ENCODE peak calls at places on chromosome 20, in six cellular contexts. One of them, this sample, is unnamed.

GRCh38 chr20:21554985-21555384 is 41.1 kb upstream of the NKX2-2 start:
- DNase-seq in mammary epithelial cell: no peak
- DNase-seq in left ventricle myocardium inferior: no peak
- DNase-seq in pancreas: no peak
- DNase-seq in esophagus muscularis mucosa: no peak
- DNase-seq in PC-3: no peak
- DNase-seq in this sample: no peak

GRCh38 chr20:34403908-34404307 is 40.8 kb downstream of the ITCH start:
- DNase-seq in mammary epithelial cell: no peak
- DNase-seq in left ventricle myocardium inferior: no peak
- DNase-seq in pancreas: no peak
- DNase-seq in esophagus muscularis mucosa: no peak
- DNase-seq in PC-3: no peak
- DNase-seq in this sample: no peak

GRCh38 chr20:17992847-17993508 is 24.2 kb downstream of the MGME1 start:
- DNase-seq in mammary epithelial cell: no peak
- DNase-seq in left ventricle myocardium inferior: no peak
- DNase-seq in pancreas: no peak
- DNase-seq in esophagus muscularis mucosa: no peak
- DNase-seq in PC-3: peak; percentile 73
- DNase-seq in this sample: no peak

GRCh38 chr20:63692436-63693078 is 3.9 kb upstream of the TNFRSF6B start:
- DNase-seq in mammary epithelial cell: no peak
- DNase-seq in left ventricle myocardium inferior: no peak
- DNase-seq in pancreas: peak; percentile 76
- DNase-seq in esophagus muscularis mucosa: no peak
- DNase-seq in PC-3: peak; percentile 32
- DNase-seq in this sample: peak; percentile 76

GRCh38 chr20:44028868-44029847 is 114.5 kb downstream of the TOX2 start:
- DNase-seq in mammary epithelial cell: no peak
- DNase-seq in left ventricle myocardium inferior: no peak
- DNase-seq in pancreas: no peak
- DNase-seq in esophagus muscularis mucosa: no peak
- DNase-seq in PC-3: no peak
- DNase-seq in this sample: no peak

GRCh38 chr20:11902264-11902663 is 15.4 kb upstream of the BTBD3 start:
- DNase-seq in mammary epithelial cell: peak; percentile 66
- DNase-seq in left ventricle myocardium inferior: no peak
- DNase-seq in pancreas: no peak
- DNase-seq in esophagus muscularis mucosa: no peak
- DNase-seq in PC-3: peak; percentile 77
- DNase-seq in this sample: no peak

GRCh38 chr20:2178328-2179232 is 77.0 kb downstream of the STK35 start:
- DNase-seq in mammary epithelial cell: no peak
- DNase-seq in left ventricle myocardium inferior: no peak
- DNase-seq in pancreas: no peak
- DNase-seq in esophagus muscularis mucosa: no peak
- DNase-seq in PC-3: no peak
- DNase-seq in this sample: no peak

GRCh38 chr20:33684533-33685327 is 1.5 kb downstream of the E2F1 start:
- DNase-seq in mammary epithelial cell: no peak
- DNase-seq in left ventricle myocardium inferior: no peak
- DNase-seq in pancreas: no peak
- DNase-seq in esophagus muscularis mucosa: no peak
- DNase-seq in PC-3: no peak
- DNase-seq in this sample: no peak

GRCh38 chr20:64051532-64052325 is 2.3 kb upstream of the SOX18 start:
- DNase-seq in mammary epithelial cell: no peak
- DNase-seq in left ventricle myocardium inferior: peak; percentile 77
- DNase-seq in pancreas: no peak
- DNase-seq in esophagus muscularis mucosa: no peak
- DNase-seq in PC-3: no peak
- DNase-seq in this sample: no peak

GRCh38 chr20:10309326-10309725 is 90.7 kb downstream of the SNAP25 start:
- DNase-seq in mammary epithelial cell: peak; percentile 83
- DNase-seq in left ventricle myocardium inferior: no peak
- DNase-seq in pancreas: no peak
- DNase-seq in esophagus muscularis mucosa: no peak
- DNase-seq in PC-3: peak; percentile 96
- DNase-seq in this sample: no peak

GRCh38 chr20:36153754-36154695 is 515 bp upstream of the EPB41L1 start:
- DNase-seq in mammary epithelial cell: peak; percentile 51
- DNase-seq in left ventricle myocardium inferior: peak; percentile 93
- DNase-seq in pancreas: peak; percentile 94
- DNase-seq in esophagus muscularis mucosa: no peak
- DNase-seq in PC-3: peak; percentile 75
- DNase-seq in this sample: peak; percentile 96

GRCh38 chr20:22080985-22081384 is 375.5 kb downstream of the PAX1 start:
- DNase-seq in mammary epithelial cell: no peak
- DNase-seq in left ventricle myocardium inferior: no peak
- DNase-seq in pancreas: no peak
- DNase-seq in esophagus muscularis mucosa: no peak
- DNase-seq in PC-3: peak; percentile 67
- DNase-seq in this sample: no peak

GRCh38 chr20:36314734-36315544 is 8.8 kb downstream of the DLGAP4 start:
- DNase-seq in mammary epithelial cell: no peak
- DNase-seq in left ventricle myocardium inferior: no peak
- DNase-seq in pancreas: no peak
- DNase-seq in esophagus muscularis mucosa: no peak
- DNase-seq in PC-3: no peak
- DNase-seq in this sample: peak; percentile 41

GRCh38 chr20:15498926-15499325 is 1074.3 kb downstream of the KIF16B start:
- DNase-seq in mammary epithelial cell: no peak
- DNase-seq in left ventricle myocardium inferior: no peak
- DNase-seq in pancreas: no peak
- DNase-seq in esophagus muscularis mucosa: no peak
- DNase-seq in PC-3: no peak
- DNase-seq in this sample: no peak

GRCh38 chr20:63943007-63943807 is 13.0 kb downstream of the UCKL1 start:
- DNase-seq in mammary epithelial cell: no peak
- DNase-seq in left ventricle myocardium inferior: no peak
- DNase-seq in pancreas: peak; percentile 82
- DNase-seq in esophagus muscularis mucosa: no peak
- DNase-seq in PC-3: no peak
- DNase-seq in this sample: no peak

GRCh38 chr20:32907886-32908285 is 49.2 kb downstream of the EFCAB8 start:
- DNase-seq in mammary epithelial cell: no peak
- DNase-seq in left ventricle myocardium inferior: peak; percentile 26
- DNase-seq in pancreas: no peak
- DNase-seq in esophagus muscularis mucosa: no peak
- DNase-seq in PC-3: no peak
- DNase-seq in this sample: no peak

GRCh38 chr20:62265365-62265764 is 27.0 kb downstream of the OSBPL2 start:
- DNase-seq in mammary epithelial cell: no peak
- DNase-seq in left ventricle myocardium inferior: no peak
- DNase-seq in pancreas: no peak
- DNase-seq in esophagus muscularis mucosa: no peak
- DNase-seq in PC-3: no peak
- DNase-seq in this sample: no peak

GRCh38 chr20:19860742-19861141 is 102.7 kb downstream of the RIN2 start:
- DNase-seq in mammary epithelial cell: no peak
- DNase-seq in left ventricle myocardium inferior: no peak
- DNase-seq in pancreas: no peak
- DNase-seq in esophagus muscularis mucosa: no peak
- DNase-seq in PC-3: no peak
- DNase-seq in this sample: no peak

GRCh38 chr20:10788055-10788454 is 114.3 kb upstream of the JAG1 start:
- DNase-seq in mammary epithelial cell: no peak
- DNase-seq in left ventricle myocardium inferior: no peak
- DNase-seq in pancreas: no peak
- DNase-seq in esophagus muscularis mucosa: peak; percentile 21
- DNase-seq in PC-3: no peak
- DNase-seq in this sample: no peak

GRCh38 chr20:17967595-17968365 is 814 bp downstream of the SNX5 start:
- DNase-seq in mammary epithelial cell: peak; percentile 28
- DNase-seq in left ventricle myocardium inferior: no peak
- DNase-seq in pancreas: no peak
- DNase-seq in esophagus muscularis mucosa: no peak
- DNase-seq in PC-3: peak; percentile 49
- DNase-seq in this sample: no peak

GRCh38 chr20:45322952-45323383 is 14.9 kb upstream of the MATN4 start:
- DNase-seq in mammary epithelial cell: peak; percentile 51
- DNase-seq in left ventricle myocardium inferior: peak; percentile 44
- DNase-seq in pancreas: no peak
- DNase-seq in esophagus muscularis mucosa: no peak
- DNase-seq in PC-3: peak; percentile 70
- DNase-seq in this sample: peak; percentile 83

GRCh38 chr20:10020937-10021336 is 13.8 kb upstream of the ANKEF1 start:
- DNase-seq in mammary epithelial cell: no peak
- DNase-seq in left ventricle myocardium inferior: no peak
- DNase-seq in pancreas: no peak
- DNase-seq in esophagus muscularis mucosa: no peak
- DNase-seq in PC-3: no peak
- DNase-seq in this sample: no peak

GRCh38 chr20:3647418-3647817 is 15.8 kb downstream of the GFRA4 start:
- DNase-seq in mammary epithelial cell: no peak
- DNase-seq in left ventricle myocardium inferior: no peak
- DNase-seq in pancreas: no peak
- DNase-seq in esophagus muscularis mucosa: no peak
- DNase-seq in PC-3: no peak
- DNase-seq in this sample: no peak

GRCh38 chr20:32457476-32457986 is 99.4 kb downstream of the ASXL1 start:
- DNase-seq in mammary epithelial cell: peak; percentile 46
- DNase-seq in left ventricle myocardium inferior: peak; percentile 62
- DNase-seq in pancreas: peak; percentile 91
- DNase-seq in esophagus muscularis mucosa: no peak
- DNase-seq in PC-3: peak; percentile 68
- DNase-seq in this sample: peak; percentile 76

GRCh38 chr20:11448554-11448953 is 469.1 kb upstream of the BTBD3 start:
- DNase-seq in mammary epithelial cell: no peak
- DNase-seq in left ventricle myocardium inferior: no peak
- DNase-seq in pancreas: no peak
- DNase-seq in esophagus muscularis mucosa: no peak
- DNase-seq in PC-3: no peak
- DNase-seq in this sample: no peak

GRCh38 chr20:20034486-20034885 is 17.3 kb downstream of the NAA20 start:
- DNase-seq in mammary epithelial cell: no peak
- DNase-seq in left ventricle myocardium inferior: no peak
- DNase-seq in pancreas: no peak
- DNase-seq in esophagus muscularis mucosa: no peak
- DNase-seq in PC-3: no peak
- DNase-seq in this sample: no peak

DNA sequence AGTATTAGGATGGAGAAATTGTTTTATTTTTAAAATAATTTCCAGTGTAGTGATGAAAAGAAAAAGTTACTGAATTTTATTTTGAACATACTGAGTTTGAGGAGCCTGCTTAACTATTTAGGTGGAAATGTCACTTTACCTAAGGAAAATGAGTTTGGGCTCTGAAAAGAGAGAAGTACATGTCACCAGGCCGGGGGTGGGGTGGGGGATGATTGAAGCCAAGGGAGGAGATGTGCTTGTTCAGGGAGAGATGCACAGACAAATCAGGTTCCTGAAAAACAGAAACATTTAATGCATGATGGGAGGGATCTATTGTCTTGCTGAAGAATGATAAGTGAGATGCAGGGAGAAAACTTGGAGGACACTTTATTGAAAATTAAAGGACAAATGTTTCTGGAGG is 71.3 kb downstream of the PLCB1 start:
- DNase-seq in mammary epithelial cell: no peak
- DNase-seq in left ventricle myocardium inferior: no peak
- DNase-seq in pancreas: no peak
- DNase-seq in esophagus muscularis mucosa: no peak
- DNase-seq in PC-3: no peak
- DNase-seq in this sample: no peak
- H3K4me1 ChIP-seq in mammary epithelial cell: no peaks in the 10 kb centered on the region
- H3K4me1 ChIP-seq in left ventricle myocardium inferior: peaks cover 5% of the 10 kb centered on the region
- H3K4me1 ChIP-seq in pancreas: no peaks in the 10 kb centered on the region
- H3K4me1 ChIP-seq in esophagus muscularis mucosa: no peaks in the 10 kb centered on the region
- H3K4me1 ChIP-seq in PC-3: peaks cover 13% of the 10 kb centered on the region
- H3K4me1 ChIP-seq in this sample: no peaks in the 10 kb centered on the region

DNA sequence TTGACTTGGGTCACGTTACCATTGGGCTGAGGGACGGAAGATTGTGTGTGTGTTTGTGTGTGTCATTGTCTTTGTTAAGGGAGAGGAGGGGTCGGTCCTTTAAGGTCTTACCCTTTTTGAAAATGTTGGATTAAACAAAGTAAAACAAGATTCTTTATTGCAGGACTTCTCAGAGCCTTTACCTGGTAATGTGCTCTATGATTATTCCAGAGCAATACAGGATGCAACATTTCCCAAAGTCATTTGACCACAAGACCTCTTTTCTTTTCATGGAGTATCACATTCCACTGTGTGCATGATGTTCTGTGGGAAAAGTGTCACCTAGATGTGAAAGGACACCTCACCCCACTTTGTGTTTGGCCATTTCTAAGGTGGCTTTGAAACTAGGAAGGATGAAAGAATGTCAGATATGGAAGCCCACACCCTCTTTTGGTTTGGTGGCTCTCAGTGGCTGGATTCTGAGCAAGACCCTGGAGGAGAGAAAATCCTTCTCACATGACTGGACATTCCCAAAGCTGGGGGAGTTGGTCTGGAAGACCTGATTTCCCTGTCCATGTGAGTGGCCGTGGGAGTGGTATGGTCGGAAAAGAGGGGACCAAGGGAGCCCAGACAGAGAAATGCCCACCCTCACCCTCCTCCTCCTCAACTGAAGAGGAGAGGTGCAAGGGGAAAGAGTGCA is 18.2 kb upstream of the ZNF831 start:
- DNase-seq in mammary epithelial cell: no peak
- DNase-seq in left ventricle myocardium inferior: no peak
- DNase-seq in pancreas: no peak
- DNase-seq in esophagus muscularis mucosa: no peak
- DNase-seq in PC-3: no peak
- DNase-seq in this sample: no peak
- H3K4me1 ChIP-seq in mammary epithelial cell: no peaks in the 10 kb centered on the region
- H3K4me1 ChIP-seq in left ventricle myocardium inferior: peaks cover 44% of the 10 kb centered on the region
- H3K4me1 ChIP-seq in pancreas: no peaks in the 10 kb centered on the region
- H3K4me1 ChIP-seq in esophagus muscularis mucosa: peaks cover 27% of the 10 kb centered on the region
- H3K4me1 ChIP-seq in PC-3: no peaks in the 10 kb centered on the region
- H3K4me1 ChIP-seq in this sample: peaks cover 3% of the 10 kb centered on the region

GRCh38 chr20:60748086-60748485 is 504.0 kb upstream of the CDH4 start:
- DNase-seq in mammary epithelial cell: no peak
- DNase-seq in left ventricle myocardium inferior: no peak
- DNase-seq in pancreas: no peak
- DNase-seq in esophagus muscularis mucosa: no peak
- DNase-seq in PC-3: no peak
- DNase-seq in this sample: no peak
- H3K4me1 ChIP-seq in mammary epithelial cell: peaks cover 5% of the 10 kb centered on the region
- H3K4me1 ChIP-seq in left ventricle myocardium inferior: no peaks in the 10 kb centered on the region
- H3K4me1 ChIP-seq in pancreas: no peaks in the 10 kb centered on the region
- H3K4me1 ChIP-seq in esophagus muscularis mucosa: no peaks in the 10 kb centered on the region
- H3K4me1 ChIP-seq in PC-3: no peaks in the 10 kb centered on the region
- H3K4me1 ChIP-seq in this sample: no peaks in the 10 kb centered on the region

GRCh38 chr20:42391807-42392206 is 773.6 kb upstream of the CHD6 start:
- DNase-seq in mammary epithelial cell: no peak
- DNase-seq in left ventricle myocardium inferior: no peak
- DNase-seq in pancreas: no peak
- DNase-seq in esophagus muscularis mucosa: peak; percentile 47
- DNase-seq in PC-3: no peak
- DNase-seq in this sample: no peak
- H3K4me1 ChIP-seq in mammary epithelial cell: no peaks in the 10 kb centered on the region
- H3K4me1 ChIP-seq in left ventricle myocardium inferior: no peaks in the 10 kb centered on the region
- H3K4me1 ChIP-seq in pancreas: no peaks in the 10 kb centered on the region
- H3K4me1 ChIP-seq in esophagus muscularis mucosa: no peaks in the 10 kb centered on the region
- H3K4me1 ChIP-seq in PC-3: no peaks in the 10 kb centered on the region
- H3K4me1 ChIP-seq in this sample: no peaks in the 10 kb centered on the region